ENCODE peak calls at places on chromosomes 1 and 21, in six cellular contexts. One of them, this sample, is unnamed. For H3K27me3, the result is how much of the 10 kb centered on the place peaks cover.

GRCh38 chr1:226964611-226965486 is 24.8 kb downstream of the COQ8A start:
- DNase-seq in prostate gland: no peak
- DNase-seq in sigmoid colon: peak
- DNase-seq in tibial nerve: no peak
- DNase-seq in H1: no peak
- DNase-seq in transverse colon: no peak
- DNase-seq in this sample: peak

GRCh38 chr1:178727014-178727895 is 2.2 kb downstream of the RALGPS2 start:
- DNase-seq in transverse colon: no peak
- DNase-seq in sigmoid colon: no peak
- DNase-seq in H1: no peak
- DNase-seq in prostate gland: no peak
- DNase-seq in tibial nerve: no peak
- DNase-seq in this sample: no peak

GRCh38 chr1:31625180-31625514 is 7.7 kb downstream of the HCRTR1 start:
- DNase-seq in tibial nerve: no peak
- DNase-seq in H1: no peak
- DNase-seq in sigmoid colon: no peak
- DNase-seq in transverse colon: no peak
- DNase-seq in prostate gland: no peak
- DNase-seq in this sample: no peak

GRCh38 chr1:83985048-83985447 is 13.9 kb downstream of the TTLL7 start:
- DNase-seq in tibial nerve: no peak
- DNase-seq in sigmoid colon: no peak
- DNase-seq in transverse colon: no peak
- DNase-seq in H1: no peak
- DNase-seq in prostate gland: no peak
- DNase-seq in this sample: no peak

GRCh38 chr1:23211955-23212354 is 5.3 kb downstream of the HTR1D start:
- DNase-seq in sigmoid colon: no peak
- DNase-seq in transverse colon: no peak
- DNase-seq in prostate gland: no peak
- DNase-seq in tibial nerve: no peak
- DNase-seq in H1: no peak
- DNase-seq in this sample: no peak

GRCh38 chr1:151655362-151655761 is 43.5 kb downstream of the SNX27 start:
- DNase-seq in H1: no peak
- DNase-seq in prostate gland: no peak
- DNase-seq in tibial nerve: no peak
- DNase-seq in sigmoid colon: no peak
- DNase-seq in transverse colon: no peak
- DNase-seq in this sample: no peak

GRCh38 chr1:221772107-221772506 is 30.2 kb upstream of the DUSP10 start:
- DNase-seq in H1: no peak
- DNase-seq in sigmoid colon: no peak
- DNase-seq in prostate gland: no peak
- DNase-seq in tibial nerve: no peak
- DNase-seq in transverse colon: no peak
- DNase-seq in this sample: no peak

GRCh38 chr21:32771134-32771523 is 426 bp downstream of the PAXBP1 start:
- DNase-seq in tibial nerve: peak
- DNase-seq in sigmoid colon: peak
- DNase-seq in transverse colon: peak
- DNase-seq in prostate gland: peak
- DNase-seq in H1: peak
- DNase-seq in this sample: peak

GRCh38 chr1:240092301-240093119 is 827 bp downstream of the FMN2 start:
- DNase-seq in tibial nerve: no peak
- DNase-seq in sigmoid colon: peak
- DNase-seq in transverse colon: peak
- DNase-seq in H1: peak
- DNase-seq in prostate gland: no peak
- DNase-seq in this sample: peak
- H3K27me3 ChIP-seq in tibial nerve: under half
- H3K27me3 ChIP-seq in sigmoid colon: under half
- H3K27me3 ChIP-seq in transverse colon: half or more
- H3K27me3 ChIP-seq in H1: under half
- H3K27me3 ChIP-seq in prostate gland: under half
- H3K27me3 ChIP-seq in this sample: under half

GRCh38 chr1:2522230-2522629 is 4.2 kb downstream of the PANK4 start:
- DNase-seq in transverse colon: no peak
- DNase-seq in prostate gland: no peak
- DNase-seq in H1: no peak
- DNase-seq in tibial nerve: no peak
- DNase-seq in sigmoid colon: no peak
- DNase-seq in this sample: peak
- TF ChIP-seq POLR2A in transverse colon: no peak
- TF ChIP-seq POLR2A in prostate gland: no peak
- TF ChIP-seq POLR2A in H1: no peak
- TF ChIP-seq POLR2A in tibial nerve: no peak
- TF ChIP-seq POLR2A in sigmoid colon: no peak
- TF ChIP-seq POLR2A in this sample: no peak

DNA sequence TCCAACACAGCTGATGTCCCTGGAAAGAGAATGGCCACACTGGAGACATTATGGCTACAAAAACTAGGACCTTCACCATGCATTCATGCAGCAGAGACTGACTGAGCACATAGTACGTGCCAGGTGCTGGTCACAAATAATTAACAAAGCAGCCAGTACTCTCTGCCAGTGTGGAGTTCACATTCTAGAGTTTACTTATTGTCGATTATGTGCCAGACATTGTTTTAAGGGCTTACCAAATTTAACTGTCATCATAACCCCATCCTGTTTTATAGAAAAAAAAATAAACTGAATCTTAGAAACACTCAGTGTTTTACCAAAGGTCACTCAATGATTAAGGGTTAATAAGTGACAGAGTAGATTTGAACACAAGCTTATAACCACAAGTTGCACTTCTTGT is 143.3 kb downstream of the RRAGC start:
- DNase-seq in transverse colon: no peak
- DNase-seq in prostate gland: no peak
- DNase-seq in tibial nerve: no peak
- DNase-seq in H1: no peak
- DNase-seq in sigmoid colon: no peak
- DNase-seq in this sample: no peak
- H3K27me3 ChIP-seq in transverse colon: under half
- H3K27me3 ChIP-seq in prostate gland: under half
- H3K27me3 ChIP-seq in tibial nerve: under half
- H3K27me3 ChIP-seq in H1: under half
- H3K27me3 ChIP-seq in sigmoid colon: under half
- H3K27me3 ChIP-seq in this sample: under half

GRCh38 chr1:25848531-25848930 is 10.7 kb downstream of the AUNIP start:
- DNase-seq in H1: no peak
- DNase-seq in prostate gland: no peak
- DNase-seq in tibial nerve: no peak
- DNase-seq in sigmoid colon: no peak
- DNase-seq in transverse colon: no peak
- DNase-seq in this sample: no peak
- TF ChIP-seq POLR2A in H1: no peak
- TF ChIP-seq POLR2A in prostate gland: no peak
- TF ChIP-seq POLR2A in tibial nerve: no peak
- TF ChIP-seq POLR2A in sigmoid colon: no peak
- TF ChIP-seq POLR2A in transverse colon: no peak
- TF ChIP-seq POLR2A in this sample: no peak

This sample was measured in upper lobe of left lung.